ENCODE peak calls at places on chromosomes 3 and 15, in ten cellular contexts. One of them, this sample, is unnamed.

GRCh38 chr3:65902304-65902793 is 136.4 kb downstream of the MAGI1 start:
- DNase-seq in activated CD8-positive, alpha-beta memory T cell treated with anti-CD3 and anti-CD28 coated beads for 48 hours: no peak
- DNase-seq in stimulated activated CD4-positive, alpha-beta T cell treated with anti-CD3 and anti-CD28 coated beads, Interleukin-2, amount 100 ng/mL, for 48 hours: no peak
- DNase-seq in NCI-H2171: no peak
- DNase-seq in RWPE1: peak
- DNase-seq in CD8-positive, alpha-beta memory T cell: no peak
- DNase-seq in A673: no peak
- DNase-seq in GM04503: no peak
- DNase-seq in activated effector memory CD4-positive, alpha-beta T cell treated with anti-CD3 and anti-CD28 coated beads, Interleukin-2, amount 50 U/mL, for 16 hours: no peak
- DNase-seq in WTC11: peak
- DNase-seq in this sample: peak

GRCh38 chr15:54776410-54776809 is 420.3 kb downstream of the RSL24D1 start:
- DNase-seq in activated CD8-positive, alpha-beta memory T cell treated with anti-CD3 and anti-CD28 coated beads for 48 hours: no peak
- DNase-seq in stimulated activated CD4-positive, alpha-beta T cell treated with anti-CD3 and anti-CD28 coated beads, Interleukin-2, amount 100 ng/mL, for 48 hours: no peak
- DNase-seq in NCI-H2171: no peak
- DNase-seq in RWPE1: no peak
- DNase-seq in CD8-positive, alpha-beta memory T cell: no peak
- DNase-seq in A673: no peak
- DNase-seq in GM04503: no peak
- DNase-seq in activated effector memory CD4-positive, alpha-beta T cell treated with anti-CD3 and anti-CD28 coated beads, Interleukin-2, amount 50 U/mL, for 16 hours: no peak
- DNase-seq in WTC11: no peak
- DNase-seq in this sample: no peak

GRCh38 chr15:59199775-59200465 is 6.7 kb upstream of the LDHAL6B start:
- DNase-seq in activated CD8-positive, alpha-beta memory T cell treated with anti-CD3 and anti-CD28 coated beads for 48 hours: no peak
- DNase-seq in stimulated activated CD4-positive, alpha-beta T cell treated with anti-CD3 and anti-CD28 coated beads, Interleukin-2, amount 100 ng/mL, for 48 hours: no peak
- DNase-seq in NCI-H2171: no peak
- DNase-seq in RWPE1: peak
- DNase-seq in CD8-positive, alpha-beta memory T cell: no peak
- DNase-seq in A673: peak
- DNase-seq in GM04503: no peak
- DNase-seq in activated effector memory CD4-positive, alpha-beta T cell treated with anti-CD3 and anti-CD28 coated beads, Interleukin-2, amount 50 U/mL, for 16 hours: no peak
- DNase-seq in WTC11: no peak
- DNase-seq in this sample: no peak

GRCh38 chr3:139252719-139253118 is 91.1 kb upstream of the MRPS22 start:
- DNase-seq in activated CD8-positive, alpha-beta memory T cell treated with anti-CD3 and anti-CD28 coated beads for 48 hours: no peak
- DNase-seq in stimulated activated CD4-positive, alpha-beta T cell treated with anti-CD3 and anti-CD28 coated beads, Interleukin-2, amount 100 ng/mL, for 48 hours: no peak
- DNase-seq in NCI-H2171: no peak
- DNase-seq in RWPE1: no peak
- DNase-seq in CD8-positive, alpha-beta memory T cell: no peak
- DNase-seq in A673: no peak
- DNase-seq in GM04503: no peak
- DNase-seq in activated effector memory CD4-positive, alpha-beta T cell treated with anti-CD3 and anti-CD28 coated beads, Interleukin-2, amount 50 U/mL, for 16 hours: no peak
- DNase-seq in WTC11: no peak
- DNase-seq in this sample: no peak

GRCh38 chr3:157388051-157388450 is 48.6 kb upstream of the PTX3 start:
- DNase-seq in activated CD8-positive, alpha-beta memory T cell treated with anti-CD3 and anti-CD28 coated beads for 48 hours: no peak
- DNase-seq in stimulated activated CD4-positive, alpha-beta T cell treated with anti-CD3 and anti-CD28 coated beads, Interleukin-2, amount 100 ng/mL, for 48 hours: no peak
- DNase-seq in NCI-H2171: no peak
- DNase-seq in RWPE1: no peak
- DNase-seq in CD8-positive, alpha-beta memory T cell: no peak
- DNase-seq in A673: no peak
- DNase-seq in GM04503: no peak
- DNase-seq in activated effector memory CD4-positive, alpha-beta T cell treated with anti-CD3 and anti-CD28 coated beads, Interleukin-2, amount 50 U/mL, for 16 hours: no peak
- DNase-seq in WTC11: no peak
- DNase-seq in this sample: no peak

GRCh38 chr3:86988986-86989385 is 2.0 kb downstream of the VGLL3 start:
- DNase-seq in activated CD8-positive, alpha-beta memory T cell treated with anti-CD3 and anti-CD28 coated beads for 48 hours: no peak
- DNase-seq in stimulated activated CD4-positive, alpha-beta T cell treated with anti-CD3 and anti-CD28 coated beads, Interleukin-2, amount 100 ng/mL, for 48 hours: no peak
- DNase-seq in NCI-H2171: no peak
- DNase-seq in RWPE1: no peak
- DNase-seq in CD8-positive, alpha-beta memory T cell: no peak
- DNase-seq in A673: no peak
- DNase-seq in GM04503: no peak
- DNase-seq in activated effector memory CD4-positive, alpha-beta T cell treated with anti-CD3 and anti-CD28 coated beads, Interleukin-2, amount 50 U/mL, for 16 hours: no peak
- DNase-seq in WTC11: no peak
- DNase-seq in this sample: no peak

GRCh38 chr3:50317303-50317702 is 5.2 kb downstream of the HYAL2 start:
- DNase-seq in activated CD8-positive, alpha-beta memory T cell treated with anti-CD3 and anti-CD28 coated beads for 48 hours: no peak
- DNase-seq in stimulated activated CD4-positive, alpha-beta T cell treated with anti-CD3 and anti-CD28 coated beads, Interleukin-2, amount 100 ng/mL, for 48 hours: no peak
- DNase-seq in NCI-H2171: no peak
- DNase-seq in RWPE1: no peak
- DNase-seq in CD8-positive, alpha-beta memory T cell: no peak
- DNase-seq in A673: no peak
- DNase-seq in GM04503: no peak
- DNase-seq in activated effector memory CD4-positive, alpha-beta T cell treated with anti-CD3 and anti-CD28 coated beads, Interleukin-2, amount 50 U/mL, for 16 hours: no peak
- DNase-seq in WTC11: no peak
- DNase-seq in this sample: no peak

GRCh38 chr3:32423534-32423933 is 31.9 kb downstream of the CMTM7 start:
- DNase-seq in activated CD8-positive, alpha-beta memory T cell treated with anti-CD3 and anti-CD28 coated beads for 48 hours: no peak
- DNase-seq in stimulated activated CD4-positive, alpha-beta T cell treated with anti-CD3 and anti-CD28 coated beads, Interleukin-2, amount 100 ng/mL, for 48 hours: no peak
- DNase-seq in NCI-H2171: no peak
- DNase-seq in RWPE1: no peak
- DNase-seq in CD8-positive, alpha-beta memory T cell: no peak
- DNase-seq in A673: no peak
- DNase-seq in GM04503: no peak
- DNase-seq in activated effector memory CD4-positive, alpha-beta T cell treated with anti-CD3 and anti-CD28 coated beads, Interleukin-2, amount 50 U/mL, for 16 hours: no peak
- DNase-seq in WTC11: no peak
- DNase-seq in this sample: no peak

GRCh38 chr3:183434992-183435391 is 6.6 kb upstream of the MCF2L2 start:
- DNase-seq in activated CD8-positive, alpha-beta memory T cell treated with anti-CD3 and anti-CD28 coated beads for 48 hours: no peak
- DNase-seq in stimulated activated CD4-positive, alpha-beta T cell treated with anti-CD3 and anti-CD28 coated beads, Interleukin-2, amount 100 ng/mL, for 48 hours: no peak
- DNase-seq in NCI-H2171: no peak
- DNase-seq in RWPE1: no peak
- DNase-seq in CD8-positive, alpha-beta memory T cell: no peak
- DNase-seq in A673: no peak
- DNase-seq in GM04503: no peak
- DNase-seq in activated effector memory CD4-positive, alpha-beta T cell treated with anti-CD3 and anti-CD28 coated beads, Interleukin-2, amount 50 U/mL, for 16 hours: no peak
- DNase-seq in WTC11: no peak
- DNase-seq in this sample: no peak

GRCh38 chr3:11705049-11705448 is 61.3 kb upstream of the VGLL4 start:
- DNase-seq in activated CD8-positive, alpha-beta memory T cell treated with anti-CD3 and anti-CD28 coated beads for 48 hours: no peak
- DNase-seq in stimulated activated CD4-positive, alpha-beta T cell treated with anti-CD3 and anti-CD28 coated beads, Interleukin-2, amount 100 ng/mL, for 48 hours: no peak
- DNase-seq in NCI-H2171: no peak
- DNase-seq in RWPE1: no peak
- DNase-seq in CD8-positive, alpha-beta memory T cell: no peak
- DNase-seq in A673: no peak
- DNase-seq in GM04503: peak
- DNase-seq in activated effector memory CD4-positive, alpha-beta T cell treated with anti-CD3 and anti-CD28 coated beads, Interleukin-2, amount 50 U/mL, for 16 hours: no peak
- DNase-seq in WTC11: no peak
- DNase-seq in this sample: no peak

GRCh38 chr3:27723803-27724458 is 1.8 kb upstream of the EOMES start:
- DNase-seq in activated CD8-positive, alpha-beta memory T cell treated with anti-CD3 and anti-CD28 coated beads for 48 hours: no peak
- DNase-seq in stimulated activated CD4-positive, alpha-beta T cell treated with anti-CD3 and anti-CD28 coated beads, Interleukin-2, amount 100 ng/mL, for 48 hours: no peak
- DNase-seq in NCI-H2171: no peak
- DNase-seq in RWPE1: no peak
- DNase-seq in CD8-positive, alpha-beta memory T cell: no peak
- DNase-seq in A673: no peak
- DNase-seq in GM04503: no peak
- DNase-seq in activated effector memory CD4-positive, alpha-beta T cell treated with anti-CD3 and anti-CD28 coated beads, Interleukin-2, amount 50 U/mL, for 16 hours: no peak
- DNase-seq in WTC11: no peak
- DNase-seq in this sample: no peak

GRCh38 chr3:122314467-122314866 is 10.6 kb upstream of the CSTA start:
- DNase-seq in activated CD8-positive, alpha-beta memory T cell treated with anti-CD3 and anti-CD28 coated beads for 48 hours: no peak
- DNase-seq in stimulated activated CD4-positive, alpha-beta T cell treated with anti-CD3 and anti-CD28 coated beads, Interleukin-2, amount 100 ng/mL, for 48 hours: no peak
- DNase-seq in NCI-H2171: no peak
- DNase-seq in RWPE1: peak
- DNase-seq in CD8-positive, alpha-beta memory T cell: no peak
- DNase-seq in A673: no peak
- DNase-seq in GM04503: no peak
- DNase-seq in activated effector memory CD4-positive, alpha-beta T cell treated with anti-CD3 and anti-CD28 coated beads, Interleukin-2, amount 50 U/mL, for 16 hours: no peak
- DNase-seq in WTC11: no peak
- DNase-seq in this sample: no peak

GRCh38 chr15:74613953-74614743 is 1.5 kb upstream of the CLK3 start:
- DNase-seq in activated CD8-positive, alpha-beta memory T cell treated with anti-CD3 and anti-CD28 coated beads for 48 hours: no peak
- DNase-seq in stimulated activated CD4-positive, alpha-beta T cell treated with anti-CD3 and anti-CD28 coated beads, Interleukin-2, amount 100 ng/mL, for 48 hours: no peak
- DNase-seq in NCI-H2171: no peak
- DNase-seq in RWPE1: peak
- DNase-seq in CD8-positive, alpha-beta memory T cell: no peak
- DNase-seq in A673: no peak
- DNase-seq in GM04503: no peak
- DNase-seq in activated effector memory CD4-positive, alpha-beta T cell treated with anti-CD3 and anti-CD28 coated beads, Interleukin-2, amount 50 U/mL, for 16 hours: no peak
- DNase-seq in WTC11: peak
- DNase-seq in this sample: no peak

GRCh38 chr3:179179979-179180758 is 32.0 kb downstream of the PIK3CA start:
- DNase-seq in activated CD8-positive, alpha-beta memory T cell treated with anti-CD3 and anti-CD28 coated beads for 48 hours: no peak
- DNase-seq in stimulated activated CD4-positive, alpha-beta T cell treated with anti-CD3 and anti-CD28 coated beads, Interleukin-2, amount 100 ng/mL, for 48 hours: no peak
- DNase-seq in NCI-H2171: no peak
- DNase-seq in RWPE1: no peak
- DNase-seq in CD8-positive, alpha-beta memory T cell: no peak
- DNase-seq in A673: peak
- DNase-seq in GM04503: no peak
- DNase-seq in activated effector memory CD4-positive, alpha-beta T cell treated with anti-CD3 and anti-CD28 coated beads, Interleukin-2, amount 50 U/mL, for 16 hours: no peak
- DNase-seq in WTC11: no peak
- DNase-seq in this sample: no peak

GRCh38 chr3:5314897-5315296 is 127.4 kb downstream of the EDEM1 start:
- DNase-seq in activated CD8-positive, alpha-beta memory T cell treated with anti-CD3 and anti-CD28 coated beads for 48 hours: no peak
- DNase-seq in stimulated activated CD4-positive, alpha-beta T cell treated with anti-CD3 and anti-CD28 coated beads, Interleukin-2, amount 100 ng/mL, for 48 hours: no peak
- DNase-seq in NCI-H2171: no peak
- DNase-seq in RWPE1: no peak
- DNase-seq in CD8-positive, alpha-beta memory T cell: no peak
- DNase-seq in A673: no peak
- DNase-seq in GM04503: no peak
- DNase-seq in activated effector memory CD4-positive, alpha-beta T cell treated with anti-CD3 and anti-CD28 coated beads, Interleukin-2, amount 50 U/mL, for 16 hours: no peak
- DNase-seq in WTC11: no peak
- DNase-seq in this sample: no peak

GRCh38 chr3:126372413-126373145 is 15.4 kb upstream of the KLF15 start:
- DNase-seq in activated CD8-positive, alpha-beta memory T cell treated with anti-CD3 and anti-CD28 coated beads for 48 hours: no peak
- DNase-seq in stimulated activated CD4-positive, alpha-beta T cell treated with anti-CD3 and anti-CD28 coated beads, Interleukin-2, amount 100 ng/mL, for 48 hours: no peak
- DNase-seq in NCI-H2171: no peak
- DNase-seq in RWPE1: no peak
- DNase-seq in CD8-positive, alpha-beta memory T cell: no peak
- DNase-seq in A673: no peak
- DNase-seq in GM04503: no peak
- DNase-seq in activated effector memory CD4-positive, alpha-beta T cell treated with anti-CD3 and anti-CD28 coated beads, Interleukin-2, amount 50 U/mL, for 16 hours: peak
- DNase-seq in WTC11: peak
- DNase-seq in this sample: no peak

GRCh38 chr3:70805044-70805732 is 492.8 kb upstream of the MDFIC2 start:
- DNase-seq in activated CD8-positive, alpha-beta memory T cell treated with anti-CD3 and anti-CD28 coated beads for 48 hours: no peak
- DNase-seq in stimulated activated CD4-positive, alpha-beta T cell treated with anti-CD3 and anti-CD28 coated beads, Interleukin-2, amount 100 ng/mL, for 48 hours: no peak
- DNase-seq in NCI-H2171: no peak
- DNase-seq in RWPE1: no peak
- DNase-seq in CD8-positive, alpha-beta memory T cell: no peak
- DNase-seq in A673: no peak
- DNase-seq in GM04503: peak
- DNase-seq in activated effector memory CD4-positive, alpha-beta T cell treated with anti-CD3 and anti-CD28 coated beads, Interleukin-2, amount 50 U/mL, for 16 hours: no peak
- DNase-seq in WTC11: no peak
- DNase-seq in this sample: no peak

GRCh38 chr15:33425149-33425548 is 114.4 kb downstream of the RYR3 start:
- DNase-seq in activated CD8-positive, alpha-beta memory T cell treated with anti-CD3 and anti-CD28 coated beads for 48 hours: no peak
- DNase-seq in stimulated activated CD4-positive, alpha-beta T cell treated with anti-CD3 and anti-CD28 coated beads, Interleukin-2, amount 100 ng/mL, for 48 hours: no peak
- DNase-seq in NCI-H2171: no peak
- DNase-seq in RWPE1: peak
- DNase-seq in CD8-positive, alpha-beta memory T cell: no peak
- DNase-seq in A673: no peak
- DNase-seq in GM04503: peak
- DNase-seq in activated effector memory CD4-positive, alpha-beta T cell treated with anti-CD3 and anti-CD28 coated beads, Interleukin-2, amount 50 U/mL, for 16 hours: no peak
- DNase-seq in WTC11: no peak
- DNase-seq in this sample: no peak

GRCh38 chr15:70313099-70314017 is 215.6 kb upstream of the TLE3 start:
- DNase-seq in activated CD8-positive, alpha-beta memory T cell treated with anti-CD3 and anti-CD28 coated beads for 48 hours: no peak
- DNase-seq in stimulated activated CD4-positive, alpha-beta T cell treated with anti-CD3 and anti-CD28 coated beads, Interleukin-2, amount 100 ng/mL, for 48 hours: no peak
- DNase-seq in NCI-H2171: no peak
- DNase-seq in RWPE1: no peak
- DNase-seq in CD8-positive, alpha-beta memory T cell: no peak
- DNase-seq in A673: no peak
- DNase-seq in GM04503: no peak
- DNase-seq in activated effector memory CD4-positive, alpha-beta T cell treated with anti-CD3 and anti-CD28 coated beads, Interleukin-2, amount 50 U/mL, for 16 hours: no peak
- DNase-seq in WTC11: no peak
- DNase-seq in this sample: no peak

GRCh38 chr3:52254608-52255007 is 9.0 kb downstream of the PPM1M start:
- DNase-seq in activated CD8-positive, alpha-beta memory T cell treated with anti-CD3 and anti-CD28 coated beads for 48 hours: no peak
- DNase-seq in stimulated activated CD4-positive, alpha-beta T cell treated with anti-CD3 and anti-CD28 coated beads, Interleukin-2, amount 100 ng/mL, for 48 hours: no peak
- DNase-seq in NCI-H2171: no peak
- DNase-seq in RWPE1: no peak
- DNase-seq in CD8-positive, alpha-beta memory T cell: no peak
- DNase-seq in A673: no peak
- DNase-seq in GM04503: no peak
- DNase-seq in activated effector memory CD4-positive, alpha-beta T cell treated with anti-CD3 and anti-CD28 coated beads, Interleukin-2, amount 50 U/mL, for 16 hours: no peak
- DNase-seq in WTC11: no peak
- DNase-seq in this sample: no peak

GRCh38 chr3:114874447-114874846 is 272.6 kb downstream of the ZBTB20 start:
- DNase-seq in activated CD8-positive, alpha-beta memory T cell treated with anti-CD3 and anti-CD28 coated beads for 48 hours: no peak
- DNase-seq in stimulated activated CD4-positive, alpha-beta T cell treated with anti-CD3 and anti-CD28 coated beads, Interleukin-2, amount 100 ng/mL, for 48 hours: no peak
- DNase-seq in NCI-H2171: no peak
- DNase-seq in RWPE1: no peak
- DNase-seq in CD8-positive, alpha-beta memory T cell: no peak
- DNase-seq in A673: no peak
- DNase-seq in GM04503: no peak
- DNase-seq in activated effector memory CD4-positive, alpha-beta T cell treated with anti-CD3 and anti-CD28 coated beads, Interleukin-2, amount 50 U/mL, for 16 hours: no peak
- DNase-seq in WTC11: no peak
- DNase-seq in this sample: no peak

GRCh38 chr3:36866358-36866757 is 78.5 kb downstream of the TRANK1 start:
- DNase-seq in activated CD8-positive, alpha-beta memory T cell treated with anti-CD3 and anti-CD28 coated beads for 48 hours: no peak
- DNase-seq in stimulated activated CD4-positive, alpha-beta T cell treated with anti-CD3 and anti-CD28 coated beads, Interleukin-2, amount 100 ng/mL, for 48 hours: no peak
- DNase-seq in NCI-H2171: no peak
- DNase-seq in RWPE1: peak
- DNase-seq in CD8-positive, alpha-beta memory T cell: no peak
- DNase-seq in A673: peak
- DNase-seq in GM04503: no peak
- DNase-seq in activated effector memory CD4-positive, alpha-beta T cell treated with anti-CD3 and anti-CD28 coated beads, Interleukin-2, amount 50 U/mL, for 16 hours: no peak
- DNase-seq in WTC11: no peak
- DNase-seq in this sample: no peak

GRCh38 chr3:22951910-22952309 is 251.2 kb upstream of the UBE2E2 start:
- DNase-seq in activated CD8-positive, alpha-beta memory T cell treated with anti-CD3 and anti-CD28 coated beads for 48 hours: no peak
- DNase-seq in stimulated activated CD4-positive, alpha-beta T cell treated with anti-CD3 and anti-CD28 coated beads, Interleukin-2, amount 100 ng/mL, for 48 hours: no peak
- DNase-seq in NCI-H2171: no peak
- DNase-seq in RWPE1: no peak
- DNase-seq in CD8-positive, alpha-beta memory T cell: no peak
- DNase-seq in A673: no peak
- DNase-seq in GM04503: no peak
- DNase-seq in activated effector memory CD4-positive, alpha-beta T cell treated with anti-CD3 and anti-CD28 coated beads, Interleukin-2, amount 50 U/mL, for 16 hours: no peak
- DNase-seq in WTC11: no peak
- DNase-seq in this sample: no peak

GRCh38 chr15:86615816-86616215 is 536.1 kb downstream of the AGBL1 start:
- DNase-seq in activated CD8-positive, alpha-beta memory T cell treated with anti-CD3 and anti-CD28 coated beads for 48 hours: no peak
- DNase-seq in stimulated activated CD4-positive, alpha-beta T cell treated with anti-CD3 and anti-CD28 coated beads, Interleukin-2, amount 100 ng/mL, for 48 hours: no peak
- DNase-seq in NCI-H2171: no peak
- DNase-seq in RWPE1: no peak
- DNase-seq in CD8-positive, alpha-beta memory T cell: no peak
- DNase-seq in A673: no peak
- DNase-seq in GM04503: no peak
- DNase-seq in activated effector memory CD4-positive, alpha-beta T cell treated with anti-CD3 and anti-CD28 coated beads, Interleukin-2, amount 50 U/mL, for 16 hours: no peak
- DNase-seq in WTC11: no peak
- DNase-seq in this sample: no peak

GRCh38 chr15:33242165-33242564 is 47.7 kb upstream of the FMN1 start:
- DNase-seq in activated CD8-positive, alpha-beta memory T cell treated with anti-CD3 and anti-CD28 coated beads for 48 hours: no peak
- DNase-seq in stimulated activated CD4-positive, alpha-beta T cell treated with anti-CD3 and anti-CD28 coated beads, Interleukin-2, amount 100 ng/mL, for 48 hours: peak
- DNase-seq in NCI-H2171: no peak
- DNase-seq in RWPE1: peak
- DNase-seq in CD8-positive, alpha-beta memory T cell: no peak
- DNase-seq in A673: no peak
- DNase-seq in GM04503: peak
- DNase-seq in activated effector memory CD4-positive, alpha-beta T cell treated with anti-CD3 and anti-CD28 coated beads, Interleukin-2, amount 50 U/mL, for 16 hours: no peak
- DNase-seq in WTC11: no peak
- DNase-seq in this sample: no peak

GRCh38 chr3:197309528-197310361 is 11.3 kb upstream of the DLG1 start:
- DNase-seq in activated CD8-positive, alpha-beta memory T cell treated with anti-CD3 and anti-CD28 coated beads for 48 hours: no peak
- DNase-seq in stimulated activated CD4-positive, alpha-beta T cell treated with anti-CD3 and anti-CD28 coated beads, Interleukin-2, amount 100 ng/mL, for 48 hours: no peak
- DNase-seq in NCI-H2171: no peak
- DNase-seq in RWPE1: peak
- DNase-seq in CD8-positive, alpha-beta memory T cell: no peak
- DNase-seq in A673: peak
- DNase-seq in GM04503: peak
- DNase-seq in activated effector memory CD4-positive, alpha-beta T cell treated with anti-CD3 and anti-CD28 coated beads, Interleukin-2, amount 50 U/mL, for 16 hours: no peak
- DNase-seq in WTC11: no peak
- DNase-seq in this sample: no peak

GRCh38 chr15:78988361-78988911 is 43.6 kb upstream of the CTSH start:
- DNase-seq in activated CD8-positive, alpha-beta memory T cell treated with anti-CD3 and anti-CD28 coated beads for 48 hours: no peak
- DNase-seq in stimulated activated CD4-positive, alpha-beta T cell treated with anti-CD3 and anti-CD28 coated beads, Interleukin-2, amount 100 ng/mL, for 48 hours: no peak
- DNase-seq in NCI-H2171: no peak
- DNase-seq in RWPE1: peak
- DNase-seq in CD8-positive, alpha-beta memory T cell: no peak
- DNase-seq in A673: no peak
- DNase-seq in GM04503: peak
- DNase-seq in activated effector memory CD4-positive, alpha-beta T cell treated with anti-CD3 and anti-CD28 coated beads, Interleukin-2, amount 50 U/mL, for 16 hours: no peak
- DNase-seq in WTC11: no peak
- DNase-seq in this sample: no peak

GRCh38 chr3:151218136-151218535 is 15.1 kb upstream of the GPR171 start:
- DNase-seq in activated CD8-positive, alpha-beta memory T cell treated with anti-CD3 and anti-CD28 coated beads for 48 hours: no peak
- DNase-seq in stimulated activated CD4-positive, alpha-beta T cell treated with anti-CD3 and anti-CD28 coated beads, Interleukin-2, amount 100 ng/mL, for 48 hours: no peak
- DNase-seq in NCI-H2171: no peak
- DNase-seq in RWPE1: no peak
- DNase-seq in CD8-positive, alpha-beta memory T cell: no peak
- DNase-seq in A673: no peak
- DNase-seq in GM04503: no peak
- DNase-seq in activated effector memory CD4-positive, alpha-beta T cell treated with anti-CD3 and anti-CD28 coated beads, Interleukin-2, amount 50 U/mL, for 16 hours: no peak
- DNase-seq in WTC11: no peak
- DNase-seq in this sample: no peak

This sample was measured in mesothelial cell of epicardium.